ENCODE peak calls at places on chromosomes 12 and 14, in five cellular contexts. C is GM12878, V is PC-9, A is astrocyte, N is HCT116. R is an unnamed sample.

GRCh38 chr12:132624186-132624855 is 5.7 kb downstream of the P2RX2 start:
- DNase-seq in C (no peak), V (no peak), A (no peak), N (no peak), R (no peak)

GRCh38 chr14:31166271-31166561 is 41.4 kb downstream of the HECTD1 start:
- DNase-seq in C (no peak), V (no peak), A (no peak), N (no peak), R (no peak)

GRCh38 chr14:89912667-89913211 is 41.8 kb downstream of the EFCAB11 start:
- DNase-seq in C (no peak), V (no peak), A (peak; percentile 98), N (no peak), R (peak; percentile 99)

GRCh38 chr12:85825751-85826150 is 10.5 kb downstream of the RASSF9 start:
- DNase-seq in C (no peak), V (no peak), A (peak; percentile 64), N (no peak), R (no peak)

GRCh38 chr12:58668233-58668632 is 252.1 kb downstream of the LRIG3 start:
- DNase-seq in C (no peak), V (no peak), A (no peak), N (no peak), R (no peak)

GRCh38 chr12:15206831-15207394 is 14.3 kb downstream of the RERG start:
- DNase-seq in C (no peak), V (no peak), A (peak; percentile 36), N (no peak), R (no peak)

GRCh38 chr14:89813485-89814080 is 140.9 kb downstream of the EFCAB11 start:
- DNase-seq in C (no peak), V (no peak), A (peak; percentile 98), N (no peak), R (peak; percentile 96)

GRCh38 chr14:55048900-55049437 is 2.5 kb upstream of the MAPK1IP1L start:
- DNase-seq in C (no peak), V (no peak), A (no peak), N (no peak), R (no peak)

GRCh38 chr14:50344116-50344775 is 32.1 kb downstream of the DMAC2L start:
- DNase-seq in C (peak; percentile 74), V (no peak), A (peak; percentile 49), N (no peak), R (no peak)

GRCh38 chr12:24212496-24212895 is 263.0 kb upstream of the SOX5 start:
- DNase-seq in C (no peak), V (no peak), A (no peak), N (no peak), R (no peak)

GRCh38 chr12:62683724-62684501 is 217.3 kb downstream of the MON2 start:
- DNase-seq in C (no peak), V (no peak), A (peak; percentile 82), N (no peak), R (no peak)

GRCh38 chr12:54053625-54054441 is at the start of gene HOXC4:
- DNase-seq in C (no peak), V (no peak), A (peak; percentile 10), N (no peak), R (no peak)

GRCh38 chr12:124716208-124717141 is 147.2 kb downstream of the SCARB1 start:
- DNase-seq in C (no peak), V (peak; percentile 72), A (no peak), N (no peak), R (no peak)

GRCh38 chr12:81668475-81668874 is 90.7 kb downstream of the PPFIA2 start:
- DNase-seq in C (no peak), V (peak; percentile 19), A (peak; percentile 100), N (peak; percentile 26), R (no peak)

GRCh38 chr12:51265024-51265423 is 5.2 kb downstream of the SMAGP start:
- DNase-seq in C (peak; percentile 24), V (no peak), A (no peak), N (no peak), R (no peak)

GRCh38 chr12:113196996-113197395 is 11.5 kb downstream of the RITA1 start:
- DNase-seq in C (no peak), V (peak; percentile 69), A (peak; percentile 55), N (peak; percentile 63), R (peak; percentile 28)

GRCh38 chr12:102216086-102216691 is 18.6 kb upstream of the PMCH start:
- DNase-seq in C (no peak), V (no peak), A (peak; percentile 61), N (peak; percentile 35), R (peak; percentile 53)

GRCh38 chr14:95482967-95483842 is 33.2 kb downstream of the SYNE3 start:
- DNase-seq in C (no peak), V (peak; percentile 45), A (peak; percentile 93), N (peak; percentile 46), R (peak; percentile 86)

GRCh38 chr14:72715910-72716268 is 178.0 kb downstream of the DPF3 start:
- DNase-seq in C (no peak), V (no peak), A (no peak), N (no peak), R (no peak)

GRCh38 chr14:94615823-94616570 is 3.8 kb downstream of the SERPINA3 start:
- DNase-seq in C (no peak), V (no peak), A (no peak), N (no peak), R (no peak)

GRCh38 chr14:99930420-99931274 is 134.6 kb upstream of the EVL start:
- DNase-seq in C (peak; percentile 82), V (no peak), A (peak; percentile 12), N (no peak), R (no peak)

GRCh38 chr12:104505095-104505819 is 48.5 kb downstream of the CHST11 start:
- DNase-seq in C (peak; percentile 64), V (no peak), A (no peak), N (no peak), R (no peak)

GRCh38 chr14:95227279-95227860 is 70.0 kb upstream of the DICER1 start:
- DNase-seq in C (no peak), V (no peak), A (peak; percentile 46), N (no peak), R (no peak)

GRCh38 chr12:105462841-105463240 is 132.3 kb downstream of the C12orf75 start:
- DNase-seq in C (no peak), V (no peak), A (peak; percentile 73), N (no peak), R (no peak)

GRCh38 chr14:58992935-58993334 is 195.5 kb upstream of the DAAM1 start:
- DNase-seq in C (no peak), V (no peak), A (no peak), N (no peak), R (no peak)

GRCh38 chr14:46147486-46147885 is 504.1 kb downstream of the RPL10L start:
- DNase-seq in C (no peak), V (no peak), A (no peak), N (no peak), R (no peak)

GRCh38 chr14:104106471-104106991 is 21.0 kb downstream of the ASPG start:
- DNase-seq in C (no peak), V (no peak), A (no peak), N (no peak), R (no peak)

GRCh38 chr12:68813242-68813593 is 5.2 kb downstream of the MDM2 start:
- DNase-seq in C (no peak), V (no peak), A (no peak), N (no peak), R (no peak)
- H3K79me2 ChIP-seq in C (peaks cover 90% of the 10 kb centered on the region), V (peaks cover 65% of the 10 kb centered on the region), A (peaks cover 96% of the 10 kb centered on the region), N (peaks cover 97% of the 10 kb centered on the region), R (peaks cover 6% of the 10 kb centered on the region)

DNA sequence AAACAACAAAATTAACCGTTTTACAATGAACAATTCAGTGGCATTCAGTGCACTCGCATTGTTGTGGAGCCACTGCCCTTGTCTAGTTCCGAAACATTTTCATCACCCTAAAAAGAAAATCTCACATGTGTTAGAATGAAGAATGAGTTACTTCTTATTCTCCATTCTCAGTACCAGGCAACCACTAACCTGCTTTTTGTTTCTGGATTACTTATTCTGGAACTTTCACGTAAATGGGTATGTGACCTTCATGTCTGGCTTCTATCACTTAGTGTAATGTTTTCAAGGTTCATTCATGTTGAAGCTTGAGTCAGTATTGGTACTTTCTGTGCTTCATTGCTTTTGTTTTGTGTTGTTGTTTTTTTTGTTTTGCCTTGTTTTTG is 15.6 kb downstream of the RCOR1 start:
- DNase-seq in C (peak; percentile 79), V (no peak), A (no peak), N (no peak), R (no peak)
- H3K79me2 ChIP-seq in C (peaks cover 53% of the 10 kb centered on the region), V (peaks cover 98% of the 10 kb centered on the region), A (peaks cover 100% of the 10 kb centered on the region), N (peaks cover 100% of the 10 kb centered on the region), R (peaks cover 44% of the 10 kb centered on the region)

GRCh38 chr12:45775964-45776363 is 46.5 kb downstream of the ARID2 start:
- DNase-seq in C (no peak), V (no peak), A (no peak), N (no peak), R (no peak)
- H3K79me2 ChIP-seq in C (peaks cover 15% of the 10 kb centered on the region), V (peaks cover 19% of the 10 kb centered on the region), A (peaks cover 43% of the 10 kb centered on the region), N (peaks cover 63% of the 10 kb centered on the region), R (no peaks in the 10 kb centered on the region)

DNA sequence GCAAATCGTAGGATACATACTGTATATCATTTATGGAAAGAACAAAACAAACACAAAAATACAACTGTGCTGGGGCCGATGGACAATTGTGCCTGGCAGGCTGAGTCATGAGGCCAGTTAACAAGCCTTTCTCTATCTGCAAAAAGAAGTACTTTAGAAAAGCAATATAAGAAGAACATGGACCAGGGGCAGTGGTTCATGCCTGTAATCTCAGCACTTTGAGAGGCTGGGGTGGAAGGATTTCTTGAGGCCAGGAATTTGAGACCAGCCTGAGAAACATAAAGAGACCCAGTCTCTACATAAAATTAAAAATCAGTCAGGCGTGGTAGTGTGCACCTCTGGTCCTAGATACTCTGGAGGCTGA is 13.8 kb upstream of the CD27 start:
- DNase-seq in C (no peak), V (peak; percentile 41), A (no peak), N (no peak), R (no peak)
- H3K79me2 ChIP-seq in C (peaks cover under 1% of the 10 kb centered on the region), V (no peaks in the 10 kb centered on the region), A (no peaks in the 10 kb centered on the region), N (no peaks in the 10 kb centered on the region), R (no peaks in the 10 kb centered on the region)

DNA sequence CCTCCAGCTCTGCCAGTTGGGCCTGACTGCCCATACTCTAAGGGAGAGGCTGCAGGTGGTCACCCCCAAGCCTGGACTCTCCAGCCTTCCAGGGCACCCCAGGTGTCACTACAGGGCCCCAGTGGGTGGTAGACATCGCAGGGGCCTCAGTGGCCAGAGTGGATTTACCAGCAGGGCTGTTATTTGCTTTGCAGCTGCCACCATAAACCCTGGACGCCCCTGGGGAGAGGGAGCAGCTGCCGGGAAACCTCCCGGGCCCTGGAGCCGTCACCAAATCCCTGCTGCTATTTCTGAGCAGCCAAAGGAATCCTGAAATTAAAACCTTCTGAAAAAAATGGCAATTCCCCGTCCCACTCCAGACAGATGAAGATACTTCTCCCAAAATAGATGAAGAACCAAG is 13.9 kb downstream of the TMEM119 start:
- DNase-seq in C (no peak), V (no peak), A (no peak), N (no peak), R (no peak)
- H3K79me2 ChIP-seq in C (no peaks in the 10 kb centered on the region), V (no peaks in the 10 kb centered on the region), A (no peaks in the 10 kb centered on the region), N (no peaks in the 10 kb centered on the region), R (peaks cover 22% of the 10 kb centered on the region)

GRCh38 chr12:27542628-27543027 is 18.6 kb downstream of the PPFIBP1 start:
- DNase-seq in C (no peak), V (no peak), A (peak; percentile 97), N (no peak), R (peak; percentile 85)

GRCh38 chr12:27541031-27541719 is 17.2 kb downstream of the PPFIBP1 start:
- DNase-seq in C (no peak), V (no peak), A (no peak), N (no peak), R (peak; percentile 91)

GRCh38 chr12:27537855-27538675 is 14.1 kb downstream of the PPFIBP1 start:
- DNase-seq in C (no peak), V (no peak), A (no peak), N (no peak), R (no peak)

GRCh38 chr12:27535318-27535717 is 11.3 kb downstream of the PPFIBP1 start:
- DNase-seq in C (no peak), V (no peak), A (no peak), N (no peak), R (peak; percentile 43)

GRCh38 chr12:27539191-27539631 is 15.2 kb downstream of the PPFIBP1 start:
- DNase-seq in C (no peak), V (no peak), A (no peak), N (no peak), R (no peak)
- H3K79me2 ChIP-seq in C (peaks cover 19% of the 10 kb centered on the region), V (peaks cover 25% of the 10 kb centered on the region), A (peaks cover 98% of the 10 kb centered on the region), N (peaks cover 94% of the 10 kb centered on the region), R (peaks cover 10% of the 10 kb centered on the region)

R was measured in trophoblast cell.